ENCODE peak calls at places on chromosomes 11 and 22, in four cellular contexts. One of them, this sample, is unnamed.

GRCh38 chr11:66227700-66228099 is 40.7 kb upstream of the RAB1B start:
- DNase-seq in activated CD4-positive, alpha-beta T cell treated with anti-CD3 and anti-CD28 coated beads, Interleukin-2, amount 50 U/mL, for 1 hour: no peak
- DNase-seq in cerebellum: peak
- DNase-seq in HT1080: no peak
- DNase-seq in this sample: no peak

GRCh38 chr22:49724030-49724892 is 103.4 kb downstream of the BRD1 start:
- DNase-seq in HT1080: no peak
- DNase-seq in activated CD4-positive, alpha-beta T cell treated with anti-CD3 and anti-CD28 coated beads, Interleukin-2, amount 50 U/mL, for 1 hour: peak
- DNase-seq in cerebellum: no peak
- DNase-seq in this sample: no peak

GRCh38 chr22:44088976-44089570 is 65.0 kb downstream of the PARVB start:
- DNase-seq in cerebellum: peak
- DNase-seq in activated CD4-positive, alpha-beta T cell treated with anti-CD3 and anti-CD28 coated beads, Interleukin-2, amount 50 U/mL, for 1 hour: no peak
- DNase-seq in HT1080: no peak
- DNase-seq in this sample: no peak

GRCh38 chr22:36332623-36333331 is 55.0 kb downstream of the MYH9 start:
- DNase-seq in cerebellum: no peak
- DNase-seq in activated CD4-positive, alpha-beta T cell treated with anti-CD3 and anti-CD28 coated beads, Interleukin-2, amount 50 U/mL, for 1 hour: peak
- DNase-seq in HT1080: peak
- DNase-seq in this sample: peak

GRCh38 chr11:110430267-110431211 is 791 bp downstream of the FDX1 start:
- DNase-seq in HT1080: peak
- DNase-seq in activated CD4-positive, alpha-beta T cell treated with anti-CD3 and anti-CD28 coated beads, Interleukin-2, amount 50 U/mL, for 1 hour: no peak
- DNase-seq in cerebellum: no peak
- DNase-seq in this sample: peak

GRCh38 chr22:38298312-38299000 is 18.8 kb downstream of the CSNK1E start:
- DNase-seq in cerebellum: no peak
- DNase-seq in activated CD4-positive, alpha-beta T cell treated with anti-CD3 and anti-CD28 coated beads, Interleukin-2, amount 50 U/mL, for 1 hour: peak
- DNase-seq in HT1080: peak
- DNase-seq in this sample: peak

GRCh38 chr22:42868751-42869251 is 11.7 kb upstream of the ARFGAP3 start:
- DNase-seq in HT1080: no peak
- DNase-seq in activated CD4-positive, alpha-beta T cell treated with anti-CD3 and anti-CD28 coated beads, Interleukin-2, amount 50 U/mL, for 1 hour: no peak
- DNase-seq in cerebellum: peak
- DNase-seq in this sample: no peak

GRCh38 chr11:130916910-130917309 is 631 bp upstream of the SNX19 start:
- DNase-seq in cerebellum: peak
- DNase-seq in HT1080: no peak
- DNase-seq in activated CD4-positive, alpha-beta T cell treated with anti-CD3 and anti-CD28 coated beads, Interleukin-2, amount 50 U/mL, for 1 hour: no peak
- DNase-seq in this sample: no peak

GRCh38 chr11:62680825-62681240 is 2.0 kb upstream of the UBXN1 start:
- DNase-seq in activated CD4-positive, alpha-beta T cell treated with anti-CD3 and anti-CD28 coated beads, Interleukin-2, amount 50 U/mL, for 1 hour: peak
- DNase-seq in cerebellum: no peak
- DNase-seq in HT1080: peak
- DNase-seq in this sample: peak

GRCh38 chr11:1453611-1454386 is 32.8 kb downstream of the MOB2 start:
- DNase-seq in cerebellum: no peak
- DNase-seq in HT1080: peak
- DNase-seq in activated CD4-positive, alpha-beta T cell treated with anti-CD3 and anti-CD28 coated beads, Interleukin-2, amount 50 U/mL, for 1 hour: no peak
- DNase-seq in this sample: no peak

This sample was measured in activated gamma-delta T cell treated with Interleukin-2 at 50 U/mL for 16 hours.